ENCODE peak calls at places on chromosomes 2 and 18, in four cellular contexts. D is CD4-positive, alpha-beta memory T cell; U is lung; W is neural progenitor cell. S is an unnamed sample.

GRCh38 chr18:55501594-55502345 is 86.2 kb downstream of the TCF4 start:
- DNase-seq in W (peak), D (no peak), U (no peak), S (peak)

GRCh38 chr18:8084160-8084559 is 517.0 kb downstream of the PTPRM start:
- DNase-seq in W (peak), U (no peak), D (no peak), S (peak)

GRCh38 chr18:58496231-58496630 is 132.7 kb downstream of the ALPK2 start:
- DNase-seq in W (no peak), D (no peak), U (no peak), S (no peak)

GRCh38 chr2:48145845-48146452 is 239.7 kb upstream of the FBXO11 start:
- DNase-seq in W (no peak), U (no peak), D (no peak), S (peak)

GRCh38 chr2:171841996-171842395 is 52.0 kb downstream of the SLC25A12 start:
- DNase-seq in W (no peak), D (no peak), U (no peak), S (no peak)

GRCh38 chr2:48343571-48344440 is 186.1 kb upstream of the STON1 start:
- DNase-seq in W (no peak), D (peak), U (no peak), S (peak)

GRCh38 chr18:55290898-55291297 is 297.1 kb downstream of the TCF4 start:
- DNase-seq in U (no peak), W (no peak), D (no peak), S (peak)

GRCh38 chr2:142545036-142545435 is 332.4 kb upstream of the KYNU start:
- DNase-seq in D (no peak), U (no peak), W (no peak), S (no peak)

GRCh38 chr2:171146633-171147032 is 14.1 kb downstream of the TLK1 start:
- DNase-seq in W (no peak), D (no peak), U (no peak), S (no peak)

GRCh38 chr2:28333606-28334526 is 58.8 kb upstream of the FOSL2 start:
- DNase-seq in W (no peak), D (no peak), U (no peak), S (no peak)

GRCh38 chr18:65439184-65439583 is 311.6 kb upstream of the CDH7 start:
- DNase-seq in W (peak), U (no peak), D (no peak), S (peak)

GRCh38 chr18:9516437-9517064 is 41.2 kb downstream of the RALBP1 start:
- DNase-seq in D (peak), W (peak), U (no peak), S (peak)

GRCh38 chr18:60044290-60045006 is 144.7 kb downstream of the PMAIP1 start:
- DNase-seq in D (no peak), W (no peak), U (no peak), S (no peak)

GRCh38 chr2:231228974-231229373 is 30.5 kb downstream of the ARMC9 start:
- DNase-seq in U (no peak), D (no peak), W (no peak), S (peak)

GRCh38 chr2:131121464-131121863 is 16.3 kb downstream of the PLEKHB2 start:
- DNase-seq in W (no peak), U (no peak), D (no peak), S (no peak)

GRCh38 chr2:111226797-111227700 is 106.3 kb downstream of the BCL2L11 start:
- DNase-seq in D (no peak), U (no peak), W (no peak), S (no peak)

GRCh38 chr18:46265190-46266156 is 161.3 kb downstream of the HAUS1 start:
- DNase-seq in U (no peak), D (no peak), W (no peak), S (no peak)

GRCh38 chr2:6645004-6645403 is 220.7 kb downstream of the CMPK2 start:
- DNase-seq in W (no peak), D (no peak), U (no peak), S (no peak)

GRCh38 chr2:156445311-156446218 is 9.4 kb downstream of the GPD2 start:
- DNase-seq in W (no peak), U (no peak), D (no peak), S (peak)

DNA sequence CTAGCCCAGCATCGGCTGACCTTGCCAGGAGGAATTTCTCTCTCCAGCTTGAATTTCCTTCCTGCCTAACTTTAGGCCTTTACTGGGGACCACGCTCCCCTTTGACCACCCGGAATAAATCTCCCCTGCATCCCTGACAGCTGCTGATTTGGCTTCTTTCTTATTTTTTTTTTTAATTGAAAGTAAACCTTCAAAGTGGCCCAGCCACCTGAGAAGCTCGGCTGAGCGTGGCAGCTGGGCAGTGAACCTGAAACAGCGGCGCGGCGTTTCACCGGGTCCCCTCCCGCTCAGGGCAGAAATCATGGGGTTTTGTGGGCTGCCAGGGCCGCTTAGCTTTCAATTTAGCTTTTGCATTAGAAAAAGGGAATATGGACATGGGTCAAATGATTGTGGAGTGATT is 32.0 kb downstream of the HRH4 start:
- DNase-seq in D (no peak), U (no peak), W (no peak), S (no peak)
- H3K4me3 ChIP-seq in D (no peak), U (no peak), W (no peak), S (no peak)

GRCh38 chr2:69961496-69961895 is at the start of gene ASPRV1:
- DNase-seq in W (no peak), D (no peak), U (no peak), S (no peak)
- H3K27ac ChIP-seq in W (no peak), D (no peak), U (no peak), S (no peak)

DNA sequence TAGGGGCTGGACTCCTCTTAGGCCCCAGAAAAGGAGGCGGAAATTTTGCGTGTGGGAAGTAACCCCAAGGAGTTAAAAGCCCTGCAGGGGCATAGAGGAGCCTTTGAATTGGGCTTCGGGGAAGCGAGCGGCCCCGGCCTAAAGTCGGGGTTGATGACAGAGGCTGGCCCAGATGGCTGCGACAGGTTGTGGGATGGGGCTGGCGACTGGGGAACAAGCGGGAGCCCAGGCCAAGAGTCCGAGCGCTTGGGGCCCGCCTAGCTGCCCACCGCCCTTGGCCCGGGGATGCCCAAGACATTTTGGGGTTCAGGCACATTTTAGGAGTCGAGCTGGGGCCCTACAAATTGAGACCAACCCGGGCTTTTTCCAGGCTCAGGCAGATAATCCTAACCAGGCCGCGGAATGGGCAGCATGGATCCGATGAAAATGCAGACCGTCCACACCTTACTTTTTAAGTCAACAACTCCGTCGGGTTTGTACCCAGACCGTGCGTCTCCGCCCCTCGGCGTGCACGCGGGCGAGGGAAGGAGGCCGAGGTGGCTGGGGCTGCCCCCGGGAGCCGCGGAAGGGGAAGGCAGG is 537 bp downstream of the RTKN start:
- DNase-seq in U (no peak), W (peak), D (no peak), S (no peak)
- H3K4me3 ChIP-seq in U (peak), W (peak), D (no peak), S (peak)

GRCh38 chr2:108536133-108536780 is 2.0 kb downstream of the LIMS1 start:
- DNase-seq in U (no peak), W (no peak), D (no peak), S (peak)

GRCh38 chr2:108536911-108537310 is 2.6 kb downstream of the LIMS1 start:
- DNase-seq in U (no peak), W (no peak), D (no peak), S (no peak)

GRCh38 chr2:108533832-108534576 is at the start of gene LIMS1:
- DNase-seq in D (peak), W (peak), U (peak), S (peak)

GRCh38 chr2:108534577-108535379 is 508 bp downstream of the LIMS1 start:
- DNase-seq in W (peak), D (peak), U (peak), S (peak)

DNA sequence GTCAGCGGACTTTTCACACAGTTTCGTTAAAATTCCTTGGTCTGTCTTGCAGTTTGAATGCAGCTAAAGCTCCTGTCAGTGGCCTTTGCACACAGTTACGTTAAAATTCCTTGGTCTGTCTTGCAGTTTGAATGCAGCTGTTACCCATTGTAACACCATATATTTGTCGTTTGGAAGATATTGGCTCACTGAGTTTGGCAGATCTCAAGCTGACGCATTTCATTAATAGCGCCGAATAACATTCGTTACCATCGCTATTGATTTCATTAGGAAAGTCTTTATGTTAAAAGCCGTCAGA is 1.1 kb downstream of the LIMS1 start:
- DNase-seq in U (no peak), W (peak), D (no peak), S (no peak)
- H3K27ac ChIP-seq in U (peak), W (no peak), D (no peak), S (no peak)

GRCh38 chr2:96163415-96163767 is 18.2 kb upstream of the DUSP2 start:
- DNase-seq in W (no peak), D (no peak), U (no peak), S (no peak)

GRCh38 chr2:96161785-96162367 is 16.6 kb upstream of the DUSP2 start:
- DNase-seq in W (no peak), U (no peak), D (peak), S (no peak)

GRCh38 chr2:96167407-96168013 is 22.3 kb upstream of the DUSP2 start:
- DNase-seq in W (no peak), D (no peak), U (no peak), S (no peak)

GRCh38 chr2:96163768-96164429 is 18.7 kb upstream of the DUSP2 start:
- DNase-seq in U (no peak), W (no peak), D (peak), S (no peak)

DNA sequence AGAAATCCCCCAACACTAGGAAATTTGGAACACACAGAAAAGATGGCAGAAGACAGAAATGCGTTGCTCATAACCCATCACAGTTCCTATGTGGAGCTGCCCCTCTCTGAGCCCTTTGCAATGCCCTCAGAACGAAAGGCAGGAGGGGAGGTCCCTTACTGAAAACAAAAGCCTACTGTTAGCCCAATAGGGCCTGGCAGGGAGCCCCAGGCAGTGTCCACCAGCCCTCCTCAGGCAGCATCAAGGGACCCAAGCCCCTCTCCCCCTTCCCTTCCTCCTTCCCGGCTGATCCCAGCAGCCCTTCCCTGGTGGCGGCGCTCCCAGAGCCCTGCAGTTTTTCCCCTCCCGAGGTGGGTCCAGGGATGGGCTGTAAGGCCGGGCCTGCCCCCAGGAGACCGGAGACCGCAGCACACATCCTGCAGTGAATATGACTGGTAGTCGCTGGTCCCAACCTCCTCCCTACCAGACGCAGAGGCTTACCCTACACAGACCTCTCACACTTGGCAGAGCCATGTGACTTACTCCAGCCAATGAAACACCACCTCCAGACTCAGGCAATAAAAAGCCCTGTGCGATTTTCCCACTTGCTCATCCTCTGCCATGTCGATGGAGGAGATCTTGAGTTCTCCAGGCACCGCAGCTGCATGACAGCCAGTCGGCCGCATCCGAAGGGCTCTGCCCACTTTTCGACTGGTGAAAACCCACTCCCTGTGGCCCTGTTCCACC is 19.4 kb upstream of the DUSP2 start:
- DNase-seq in D (peak), U (no peak), W (peak), S (peak)
- H3K4me3 ChIP-seq in D (peak), U (no peak), W (no peak), S (no peak)

GRCh38 chr2:9593936-9594335 is 36.9 kb downstream of the YWHAQ start:
- DNase-seq in U (no peak), D (no peak), W (no peak), S (no peak)
- H3K27ac ChIP-seq in U (no peak), D (peak), W (no peak), S (no peak)

GRCh38 chr2:84995826-84996225 is 24.9 kb downstream of the KCMF1 start:
- DNase-seq in U (no peak), W (no peak), D (no peak), S (no peak)
- H3K4me3 ChIP-seq in U (no peak), W (no peak), D (no peak), S (no peak)

GRCh38 chr18:12315911-12316310 is 7.9 kb downstream of the TUBB6 start:
- DNase-seq in D (no peak), W (no peak), U (no peak), S (no peak)

GRCh38 chr18:12315481-12315880 is 7.4 kb downstream of the TUBB6 start:
- DNase-seq in U (no peak), W (no peak), D (no peak), S (no peak)

GRCh38 chr18:12313530-12314245 is 5.6 kb downstream of the TUBB6 start:
- DNase-seq in D (no peak), U (no peak), W (no peak), S (no peak)

GRCh38 chr18:12312936-12313335 is 4.9 kb downstream of the TUBB6 start:
- DNase-seq in U (no peak), D (no peak), W (no peak), S (no peak)

GRCh38 chr18:12314586-12315305 is 6.7 kb downstream of the TUBB6 start:
- DNase-seq in D (no peak), U (no peak), W (no peak), S (no peak)
- H3K27ac ChIP-seq in D (no peak), U (no peak), W (no peak), S (no peak)

GRCh38 chr2:112818094-112818902 is 18.3 kb downstream of the IL1B start:
- DNase-seq in W (no peak), U (no peak), D (no peak), S (no peak)

GRCh38 chr2:112820343-112820742 is 16.2 kb downstream of the IL1B start:
- DNase-seq in D (no peak), W (no peak), U (no peak), S (no peak)

GRCh38 chr2:112814278-112814677 is 22.3 kb downstream of the IL1B start:
- DNase-seq in D (no peak), W (peak), U (no peak), S (peak)

GRCh38 chr2:112819081-112819480 is 17.5 kb downstream of the IL1B start:
- DNase-seq in U (no peak), D (no peak), W (no peak), S (no peak)

DNA sequence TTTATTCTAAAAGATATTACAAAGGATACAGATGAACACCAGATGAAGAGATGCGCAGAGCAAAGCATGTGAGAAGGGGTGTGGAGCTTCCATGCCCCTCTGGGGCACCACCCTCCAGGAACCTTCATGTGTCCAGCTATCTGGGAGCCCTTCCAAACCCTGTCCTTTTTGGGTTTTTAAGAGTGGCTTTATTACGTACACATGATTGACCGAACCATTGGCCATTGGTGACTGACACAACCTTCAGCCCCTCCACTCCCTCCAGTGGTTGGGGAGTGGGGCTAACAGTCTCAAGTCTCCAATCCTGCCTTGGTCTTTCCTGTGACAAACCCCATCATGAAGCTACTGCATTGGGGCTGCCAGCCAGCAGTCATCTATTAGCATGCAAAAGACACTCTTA is 19.5 kb downstream of the IL1B start:
- DNase-seq in D (no peak), U (no peak), W (no peak), S (peak)
- H3K4me3 ChIP-seq in D (no peak), U (no peak), W (no peak), S (no peak)

S was measured in mesendoderm.